ENCODE peak calls at places on chromosome 15, in seven cellular contexts. One of them, this sample, is unnamed.

GRCh38 chr15:36798366-36798765 is 218.9 kb downstream of the CDIN1 start:
- DNase-seq in GM12878: no peak
- DNase-seq in K562: no peak
- DNase-seq in HepG2: no peak
- DNase-seq in Panc1: no peak
- DNase-seq in HCT116: no peak
- DNase-seq in SK-N-SH: no peak
- DNase-seq in this sample: no peak

GRCh38 chr15:70569139-70569717 is 194.1 kb downstream of the UACA start:
- DNase-seq in GM12878: no peak
- DNase-seq in K562: no peak
- DNase-seq in HepG2: peak; percentile 68
- DNase-seq in Panc1: peak; percentile 17
- DNase-seq in HCT116: peak; percentile 73
- DNase-seq in SK-N-SH: peak; percentile 44
- DNase-seq in this sample: peak; percentile 53

GRCh38 chr15:72907733-72908132 is 124.2 kb upstream of the ADPGK start:
- DNase-seq in GM12878: no peak
- DNase-seq in K562: no peak
- DNase-seq in HepG2: no peak
- DNase-seq in Panc1: no peak
- DNase-seq in HCT116: no peak
- DNase-seq in SK-N-SH: peak; percentile 47
- DNase-seq in this sample: no peak

GRCh38 chr15:82081904-82082810 is 36.3 kb upstream of the MEX3B start:
- DNase-seq in GM12878: no peak
- DNase-seq in K562: peak; percentile 38
- DNase-seq in HepG2: no peak
- DNase-seq in Panc1: no peak
- DNase-seq in HCT116: no peak
- DNase-seq in SK-N-SH: peak; percentile 43
- DNase-seq in this sample: peak; percentile 89

GRCh38 chr15:77064539-77065308 is 6.2 kb downstream of the TSPAN3 start:
- DNase-seq in GM12878: no peak
- DNase-seq in K562: no peak
- DNase-seq in HepG2: no peak
- DNase-seq in Panc1: peak; percentile 89
- DNase-seq in HCT116: no peak
- DNase-seq in SK-N-SH: no peak
- DNase-seq in this sample: no peak

GRCh38 chr15:26451995-26452394 is 320.9 kb downstream of the GABRB3 start:
- DNase-seq in GM12878: no peak
- DNase-seq in K562: no peak
- DNase-seq in HepG2: no peak
- DNase-seq in Panc1: no peak
- DNase-seq in HCT116: no peak
- DNase-seq in SK-N-SH: no peak
- DNase-seq in this sample: no peak

GRCh38 chr15:63879211-63879610 is 45.5 kb upstream of the HERC1 start:
- DNase-seq in GM12878: no peak
- DNase-seq in K562: no peak
- DNase-seq in HepG2: no peak
- DNase-seq in Panc1: no peak
- DNase-seq in HCT116: no peak
- DNase-seq in SK-N-SH: no peak
- DNase-seq in this sample: peak; percentile 36

GRCh38 chr15:64507293-64507802 is 47.0 kb downstream of the ZNF609 start:
- DNase-seq in GM12878: peak; percentile 48
- DNase-seq in K562: peak; percentile 21
- DNase-seq in HepG2: peak; percentile 36
- DNase-seq in Panc1: no peak
- DNase-seq in HCT116: no peak
- DNase-seq in SK-N-SH: peak; percentile 68
- DNase-seq in this sample: no peak

GRCh38 chr15:59691194-59691805 is 2.2 kb upstream of the BNIP2 start:
- DNase-seq in GM12878: peak; percentile 13
- DNase-seq in K562: no peak
- DNase-seq in HepG2: peak; percentile 28
- DNase-seq in Panc1: no peak
- DNase-seq in HCT116: peak; percentile 39
- DNase-seq in SK-N-SH: peak; percentile 16
- DNase-seq in this sample: peak; percentile 26

GRCh38 chr15:57769266-57769665 is 62.8 kb downstream of the POLR2M start:
- DNase-seq in GM12878: no peak
- DNase-seq in K562: no peak
- DNase-seq in HepG2: no peak
- DNase-seq in Panc1: no peak
- DNase-seq in HCT116: no peak
- DNase-seq in SK-N-SH: no peak
- DNase-seq in this sample: no peak

GRCh38 chr15:50945725-50946124 is 37.2 kb downstream of the AP4E1 start:
- DNase-seq in GM12878: no peak
- DNase-seq in K562: no peak
- DNase-seq in HepG2: no peak
- DNase-seq in Panc1: no peak
- DNase-seq in HCT116: no peak
- DNase-seq in SK-N-SH: no peak
- DNase-seq in this sample: no peak

GRCh38 chr15:80587816-80588456 is 107.2 kb upstream of the ABHD17C start:
- DNase-seq in GM12878: no peak
- DNase-seq in K562: no peak
- DNase-seq in HepG2: no peak
- DNase-seq in Panc1: no peak
- DNase-seq in HCT116: no peak
- DNase-seq in SK-N-SH: no peak
- DNase-seq in this sample: no peak

GRCh38 chr15:73298522-73298921 is 70.2 kb downstream of the HCN4 start:
- DNase-seq in GM12878: no peak
- DNase-seq in K562: no peak
- DNase-seq in HepG2: no peak
- DNase-seq in Panc1: no peak
- DNase-seq in HCT116: no peak
- DNase-seq in SK-N-SH: no peak
- DNase-seq in this sample: no peak

GRCh38 chr15:41151451-41152005 is 35.4 kb upstream of the INO80 start:
- DNase-seq in GM12878: no peak
- DNase-seq in K562: no peak
- DNase-seq in HepG2: no peak
- DNase-seq in Panc1: no peak
- DNase-seq in HCT116: no peak
- DNase-seq in SK-N-SH: no peak
- DNase-seq in this sample: no peak

GRCh38 chr15:39908186-39908585 is 11.9 kb downstream of the GPR176 start:
- DNase-seq in GM12878: no peak
- DNase-seq in K562: no peak
- DNase-seq in HepG2: no peak
- DNase-seq in Panc1: no peak
- DNase-seq in HCT116: no peak
- DNase-seq in SK-N-SH: peak; percentile 37
- DNase-seq in this sample: no peak

GRCh38 chr15:70248116-70249025 is 150.7 kb upstream of the TLE3 start:
- DNase-seq in GM12878: no peak
- DNase-seq in K562: no peak
- DNase-seq in HepG2: no peak
- DNase-seq in Panc1: no peak
- DNase-seq in HCT116: no peak
- DNase-seq in SK-N-SH: peak; percentile 60
- DNase-seq in this sample: peak; percentile 76

GRCh38 chr15:67680645-67681044 is 138.1 kb downstream of the MAP2K5 start:
- DNase-seq in GM12878: no peak
- DNase-seq in K562: peak; percentile 6
- DNase-seq in HepG2: no peak
- DNase-seq in Panc1: no peak
- DNase-seq in HCT116: no peak
- DNase-seq in SK-N-SH: peak; percentile 2
- DNase-seq in this sample: no peak

GRCh38 chr15:76193934-76194333 is 117.3 kb downstream of the ETFA start:
- DNase-seq in GM12878: no peak
- DNase-seq in K562: no peak
- DNase-seq in HepG2: no peak
- DNase-seq in Panc1: no peak
- DNase-seq in HCT116: no peak
- DNase-seq in SK-N-SH: no peak
- DNase-seq in this sample: no peak

GRCh38 chr15:35545316-35545824 is 595 bp downstream of the DPH6 start:
- DNase-seq in GM12878: peak; percentile 16
- DNase-seq in K562: peak; percentile 32
- DNase-seq in HepG2: peak; percentile 6
- DNase-seq in Panc1: peak; percentile 22
- DNase-seq in HCT116: peak; percentile 21
- DNase-seq in SK-N-SH: peak; percentile 44
- DNase-seq in this sample: peak; percentile 50

GRCh38 chr15:31077181-31077580 is 24.3 kb downstream of the TRPM1 start:
- DNase-seq in GM12878: no peak
- DNase-seq in K562: no peak
- DNase-seq in HepG2: no peak
- DNase-seq in Panc1: no peak
- DNase-seq in HCT116: no peak
- DNase-seq in SK-N-SH: no peak
- DNase-seq in this sample: no peak

GRCh38 chr15:40088929-40089755 is 19.5 kb downstream of the BMF start:
- DNase-seq in GM12878: no peak
- DNase-seq in K562: peak; percentile 62
- DNase-seq in HepG2: no peak
- DNase-seq in Panc1: no peak
- DNase-seq in HCT116: no peak
- DNase-seq in SK-N-SH: no peak
- DNase-seq in this sample: peak; percentile 84

GRCh38 chr15:95470997-95471692 is 859.4 kb upstream of the NR2F2 start:
- DNase-seq in GM12878: no peak
- DNase-seq in K562: no peak
- DNase-seq in HepG2: no peak
- DNase-seq in Panc1: no peak
- DNase-seq in HCT116: no peak
- DNase-seq in SK-N-SH: no peak
- DNase-seq in this sample: no peak

GRCh38 chr15:25171111-25171811 is 216.5 kb downstream of the SNRPN start:
- DNase-seq in GM12878: no peak
- DNase-seq in K562: no peak
- DNase-seq in HepG2: no peak
- DNase-seq in Panc1: no peak
- DNase-seq in HCT116: no peak
- DNase-seq in SK-N-SH: no peak
- DNase-seq in this sample: no peak

GRCh38 chr15:25541228-25541627 is 102.4 kb upstream of the UBE3A start:
- DNase-seq in GM12878: no peak
- DNase-seq in K562: no peak
- DNase-seq in HepG2: no peak
- DNase-seq in Panc1: no peak
- DNase-seq in HCT116: no peak
- DNase-seq in SK-N-SH: no peak
- DNase-seq in this sample: no peak

GRCh38 chr15:59917504-59918157 is 86.5 kb upstream of the FOXB1 start:
- DNase-seq in GM12878: peak; percentile 8
- DNase-seq in K562: peak; percentile 43
- DNase-seq in HepG2: peak; percentile 50
- DNase-seq in Panc1: peak; percentile 25
- DNase-seq in HCT116: peak; percentile 22
- DNase-seq in SK-N-SH: peak; percentile 49
- DNase-seq in this sample: peak; percentile 95

GRCh38 chr15:47794266-47794914 is 77.1 kb downstream of the SEMA6D start:
- DNase-seq in GM12878: no peak
- DNase-seq in K562: no peak
- DNase-seq in HepG2: no peak
- DNase-seq in Panc1: no peak
- DNase-seq in HCT116: no peak
- DNase-seq in SK-N-SH: no peak
- DNase-seq in this sample: no peak

GRCh38 chr15:48733615-48734014 is 77.3 kb downstream of the CEP152 start:
- DNase-seq in GM12878: no peak
- DNase-seq in K562: no peak
- DNase-seq in HepG2: no peak
- DNase-seq in Panc1: no peak
- DNase-seq in HCT116: no peak
- DNase-seq in SK-N-SH: no peak
- DNase-seq in this sample: no peak

GRCh38 chr15:89498574-89498906 is 2.2 kb upstream of the RHCG start:
- DNase-seq in GM12878: no peak
- DNase-seq in K562: no peak
- DNase-seq in HepG2: no peak
- DNase-seq in Panc1: no peak
- DNase-seq in HCT116: no peak
- DNase-seq in SK-N-SH: no peak
- DNase-seq in this sample: no peak

GRCh38 chr15:78928616-78929093 is 16.2 kb downstream of the CTSH start:
- DNase-seq in GM12878: no peak
- DNase-seq in K562: no peak
- DNase-seq in HepG2: no peak
- DNase-seq in Panc1: no peak
- DNase-seq in HCT116: no peak
- DNase-seq in SK-N-SH: no peak
- DNase-seq in this sample: no peak

DNA sequence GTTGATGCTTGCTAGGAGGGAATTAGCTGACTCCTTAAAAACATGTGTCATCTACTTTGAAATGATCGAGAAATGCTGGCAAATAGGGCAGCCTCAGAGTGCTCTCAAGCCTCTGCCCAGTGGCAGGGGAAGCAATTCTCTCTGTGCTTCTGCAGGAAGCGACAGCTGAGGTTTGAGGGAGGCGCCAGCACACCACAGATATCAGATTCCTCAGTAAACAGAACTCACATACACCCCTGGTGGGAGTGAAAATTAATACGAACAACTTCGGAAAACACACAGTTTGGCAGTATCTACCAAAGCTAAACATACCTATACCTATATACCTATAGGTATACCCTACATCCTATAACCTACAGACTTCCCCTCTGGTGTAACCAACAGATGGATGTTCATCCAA is 61.3 kb downstream of the NSMCE3 start:
- DNase-seq in GM12878: no peak
- DNase-seq in K562: no peak
- DNase-seq in HepG2: no peak
- DNase-seq in Panc1: no peak
- DNase-seq in HCT116: no peak
- DNase-seq in SK-N-SH: peak; percentile 42
- DNase-seq in this sample: no peak
- TF ChIP-seq REST in GM12878: no peak
- TF ChIP-seq REST in K562: no peak
- TF ChIP-seq REST in HepG2: no peak
- TF ChIP-seq REST in Panc1: no peak
- TF ChIP-seq REST in HCT116: no peak
- TF ChIP-seq REST in SK-N-SH: no peak
- TF ChIP-seq REST in this sample: no peak

GRCh38 chr15:101431301-101431700 is 58.2 kb downstream of the PCSK6 start:
- DNase-seq in GM12878: no peak
- DNase-seq in K562: no peak
- DNase-seq in HepG2: no peak
- DNase-seq in Panc1: no peak
- DNase-seq in HCT116: no peak
- DNase-seq in SK-N-SH: no peak
- DNase-seq in this sample: no peak
- H3K36me3 ChIP-seq in GM12878: no peaks in the 10 kb centered on the region
- H3K36me3 ChIP-seq in K562: peaks cover 34% of the 10 kb centered on the region
- H3K36me3 ChIP-seq in HepG2: peaks cover 89% of the 10 kb centered on the region
- H3K36me3 ChIP-seq in Panc1: no peaks in the 10 kb centered on the region
- H3K36me3 ChIP-seq in HCT116: no peaks in the 10 kb centered on the region
- H3K36me3 ChIP-seq in SK-N-SH: no peaks in the 10 kb centered on the region
- H3K36me3 ChIP-seq in this sample: no peaks in the 10 kb centered on the region

GRCh38 chr15:62125763-62126162 is 39.3 kb downstream of the C2CD4B start:
- DNase-seq in GM12878: no peak
- DNase-seq in K562: peak; percentile 19
- DNase-seq in HepG2: peak; percentile 44
- DNase-seq in Panc1: no peak
- DNase-seq in HCT116: peak; percentile 38
- DNase-seq in SK-N-SH: peak; percentile 36
- DNase-seq in this sample: no peak
- TF ChIP-seq REST in GM12878: no peak
- TF ChIP-seq REST in K562: no peak
- TF ChIP-seq REST in HepG2: no peak
- TF ChIP-seq REST in Panc1: no peak
- TF ChIP-seq REST in HCT116: no peak
- TF ChIP-seq REST in SK-N-SH: no peak
- TF ChIP-seq REST in this sample: no peak

GRCh38 chr15:85642693-85643058 is 152.0 kb downstream of the KLHL25 start:
- DNase-seq in GM12878: no peak
- DNase-seq in K562: no peak
- DNase-seq in HepG2: no peak
- DNase-seq in Panc1: no peak
- DNase-seq in HCT116: no peak
- DNase-seq in SK-N-SH: no peak
- DNase-seq in this sample: no peak
- H3K36me3 ChIP-seq in GM12878: peaks cover 24% of the 10 kb centered on the region
- H3K36me3 ChIP-seq in K562: no peaks in the 10 kb centered on the region
- H3K36me3 ChIP-seq in HepG2: peaks cover 19% of the 10 kb centered on the region
- H3K36me3 ChIP-seq in Panc1: peaks cover 2% of the 10 kb centered on the region
- H3K36me3 ChIP-seq in HCT116: no peaks in the 10 kb centered on the region
- H3K36me3 ChIP-seq in SK-N-SH: peaks cover 22% of the 10 kb centered on the region
- H3K36me3 ChIP-seq in this sample: no peaks in the 10 kb centered on the region